ENCODE peak calls at places on chromosomes 11 and 22, in four cellular contexts. X is myocyte; K is activated naive CD8-positive, alpha-beta T cell treated with anti-CD3 and anti-CD28 coated beads for 36 hours; L is ELR. U is an unnamed sample.

GRCh38 chr22:46829140-46829891 is 66.9 kb downstream of the TBC1D22A start:
- DNase-seq in X (peak; percentile 73), K (no peak), L (peak; percentile 92), U (peak; percentile 87)

GRCh38 chr11:118928870-118929495 is 3.3 kb upstream of the BCL9L start:
- DNase-seq in X (no peak), K (peak; percentile 65), L (peak; percentile 62), U (peak; percentile 79)

GRCh38 chr22:50148991-50149721 is 21.4 kb upstream of the PANX2 start:
- DNase-seq in X (peak; percentile 53), K (peak; percentile 69), L (peak; percentile 60), U (no peak)

GRCh38 chr11:104090767-104091166 is 54.3 kb downstream of the DDI1 start:
- DNase-seq in X (no peak), K (no peak), L (no peak), U (peak; percentile 33)

GRCh38 chr11:2267871-2268825 is 2.2 kb downstream of the ASCL2 start:
- DNase-seq in X (no peak), K (no peak), L (no peak), U (no peak)

GRCh38 chr11:86538223-86538548 is 134.2 kb downstream of the ME3 start:
- DNase-seq in X (no peak), K (no peak), L (no peak), U (no peak)

GRCh38 chr11:46673713-46674462 is 26.5 kb downstream of the ARHGAP1 start:
- DNase-seq in X (peak; percentile 64), K (no peak), L (no peak), U (no peak)

GRCh38 chr11:64829536-64830251 is 14.8 kb downstream of the CDC42BPG start:
- DNase-seq in X (no peak), K (no peak), L (no peak), U (no peak)

GRCh38 chr11:127943763-127944162 is 643.6 kb downstream of the ETS1 start:
- DNase-seq in X (no peak), K (no peak), L (peak; percentile 3), U (no peak)

GRCh38 chr11:107844041-107844440 is 14.5 kb downstream of the SLC35F2 start:
- DNase-seq in X (no peak), K (no peak), L (peak; percentile 90), U (peak; percentile 16)

GRCh38 chr22:44497218-44497903 is 672 bp downstream of the RTL6 start:
- DNase-seq in X (peak; percentile 59), K (no peak), L (peak; percentile 30), U (no peak)

GRCh38 chr11:107741044-107741823 is 29.4 kb upstream of the SLN start:
- DNase-seq in X (no peak), K (no peak), L (peak; percentile 50), U (peak; percentile 32)

GRCh38 chr11:115197031-115197430 is 307.2 kb downstream of the CADM1 start:
- DNase-seq in X (no peak), K (no peak), L (no peak), U (no peak)

GRCh38 chr22:40414306-40414705 is 43.9 kb downstream of the SGSM3 start:
- DNase-seq in X (no peak), K (no peak), L (peak; percentile 26), U (no peak)

GRCh38 chr11:43359432-43359818 is 705 bp downstream of the TTC17 start:
- DNase-seq in X (peak; percentile 49), K (peak; percentile 49), L (peak; percentile 47), U (peak; percentile 62)

GRCh38 chr11:57514538-57515331 is 767 bp downstream of the SLC43A1 start:
- DNase-seq in X (peak; percentile 47), K (peak; percentile 62), L (peak; percentile 55), U (peak; percentile 67)

GRCh38 chr22:45358127-45358526 is 48.4 kb downstream of the FAM118A start:
- DNase-seq in X (no peak), K (no peak), L (no peak), U (peak; percentile 10)

GRCh38 chr11:102457865-102458264 is 5.3 kb upstream of the TMEM123 start:
- DNase-seq in X (no peak), K (no peak), L (no peak), U (no peak)

GRCh38 chr11:15735711-15736110 is 620.6 kb downstream of the SOX6 start:
- DNase-seq in X (no peak), K (no peak), L (no peak), U (no peak)

GRCh38 chr11:69093106-69093505 is 44.4 kb downstream of the TPCN2 start:
- DNase-seq in X (no peak), K (no peak), L (no peak), U (no peak)

GRCh38 chr11:26753738-26754504 is 32.1 kb upstream of the SLC5A12 start:
- DNase-seq in X (peak; percentile 73), K (no peak), L (peak; percentile 62), U (peak; percentile 92)

GRCh38 chr11:96752221-96752620 is 362.4 kb downstream of the JRKL start:
- DNase-seq in X (no peak), K (no peak), L (no peak), U (no peak)

GRCh38 chr11:57476223-57476882 is 16.0 kb downstream of the RTN4RL2 start:
- DNase-seq in X (no peak), K (peak; percentile 55), L (peak; percentile 28), U (peak; percentile 41)

GRCh38 chr22:19723165-19723989 is at the start of gene GP1BB:
- DNase-seq in X (no peak), K (peak; percentile 59), L (no peak), U (no peak)

GRCh38 chr22:23243006-23243573 is 62.8 kb downstream of the BCR start:
- DNase-seq in X (peak; percentile 16), K (peak; percentile 77), L (no peak), U (no peak)

GRCh38 chr11:44626645-44627044 is 61.2 kb downstream of the CD82 start:
- DNase-seq in X (no peak), K (no peak), L (no peak), U (no peak)

GRCh38 chr22:27839261-27839660 is 37.7 kb upstream of the MN1 start:
- DNase-seq in X (no peak), K (no peak), L (no peak), U (no peak)

GRCh38 chr22:20965104-20965887 is 1.8 kb upstream of the AIFM3 start:
- DNase-seq in X (no peak), K (no peak), L (no peak), U (peak; percentile 32)

GRCh38 chr11:120331301-120331966 is 4.8 kb upstream of the ARHGEF12 start:
- DNase-seq in X (peak; percentile 63), K (no peak), L (peak; percentile 95), U (peak; percentile 94)

GRCh38 chr11:122046438-122046837 is 69.6 kb downstream of the BLID start:
- DNase-seq in X (no peak), K (no peak), L (no peak), U (no peak)

U was measured in adipocyte.